ENCODE peak calls at places on chromosome 5, in ten cellular contexts. D, T, E, W, O, X, B, H, G and Q are unnamed samples.

GRCh38 chr5:78905084-78905938 is 79.8 kb downstream of the ARSB start:
- DNase-seq in D (peak; percentile 31), T (no peak), E (no peak), W (no peak), O (no peak), X (no peak), B (no peak), H (no peak), G (peak; percentile 66), Q (no peak)

GRCh38 chr5:110478899-110479298 is 247.6 kb downstream of the TMEM232 start:
- DNase-seq in D (peak; percentile 98), T (no peak), E (peak; percentile 12), W (no peak), O (no peak), X (no peak), B (no peak), H (no peak), G (no peak), Q (no peak)

GRCh38 chr5:168022761-168023160 is 268.7 kb upstream of the WWC1 start:
- DNase-seq in D (no peak), T (no peak), E (no peak), W (no peak), O (no peak), X (no peak), B (no peak), H (no peak), G (no peak), Q (no peak)

GRCh38 chr5:65479527-65479926 is 2.2 kb downstream of the ADAMTS6 start:
- DNase-seq in D (no peak), T (no peak), E (no peak), W (no peak), O (no peak), X (no peak), B (no peak), H (no peak), G (no peak), Q (no peak)

GRCh38 chr5:112012112-112012511 is 255.1 kb upstream of the NREP start:
- DNase-seq in D (peak; percentile 48), T (peak; percentile 38), E (no peak), W (no peak), O (no peak), X (no peak), B (no peak), H (no peak), G (no peak), Q (no peak)

GRCh38 chr5:125088522-125089105 is 342.2 kb upstream of the ZNF608 start:
- DNase-seq in D (no peak), T (no peak), E (no peak), W (no peak), O (no peak), X (no peak), B (no peak), H (no peak), G (no peak), Q (no peak)

GRCh38 chr5:169290895-169291294 is 10.0 kb downstream of the SLIT3 start:
- DNase-seq in D (peak; percentile 25), T (no peak), E (no peak), W (no peak), O (no peak), X (no peak), B (no peak), H (no peak), G (no peak), Q (no peak)

GRCh38 chr5:6280425-6281100 is 97.8 kb downstream of the MED10 start:
- DNase-seq in D (no peak), T (peak; percentile 39), E (no peak), W (no peak), O (no peak), X (no peak), B (no peak), H (no peak), G (no peak), Q (no peak)

GRCh38 chr5:83718195-83718825 is 2.3 kb downstream of the HAPLN1 start:
- DNase-seq in D (peak; percentile 52), T (peak; percentile 67), E (peak; percentile 80), W (no peak), O (no peak), X (no peak), B (peak; percentile 50), H (no peak), G (no peak), Q (no peak)

GRCh38 chr5:10702040-10702629 is 58.9 kb downstream of the DAP start:
- DNase-seq in D (peak; percentile 99), T (peak; percentile 84), E (no peak), W (no peak), O (no peak), X (peak; percentile 88), B (no peak), H (peak; percentile 50), G (no peak), Q (no peak)

GRCh38 chr5:80119337-80119736 is 84.2 kb downstream of the THBS4 start:
- DNase-seq in D (no peak), T (no peak), E (no peak), W (no peak), O (no peak), X (no peak), B (no peak), H (no peak), G (no peak), Q (no peak)

GRCh38 chr5:7214906-7215416 is 181.0 kb upstream of the ADCY2 start:
- DNase-seq in D (no peak), T (no peak), E (no peak), W (no peak), O (no peak), X (no peak), B (no peak), H (no peak), G (no peak), Q (no peak)

GRCh38 chr5:72063219-72063819 is 44.0 kb upstream of the MAP1B start:
- DNase-seq in D (peak; percentile 17), T (no peak), E (peak; percentile 54), W (no peak), O (no peak), X (no peak), B (peak; percentile 47), H (no peak), G (no peak), Q (no peak)

GRCh38 chr5:10335711-10336470 is 17.6 kb upstream of the MARCHF6 start:
- DNase-seq in D (no peak), T (no peak), E (no peak), W (no peak), O (no peak), X (no peak), B (no peak), H (no peak), G (no peak), Q (no peak)

GRCh38 chr5:172837640-172838039 is 3.6 kb downstream of the ERGIC1 start:
- DNase-seq in D (no peak), T (peak; percentile 94), E (no peak), W (peak; percentile 46), O (no peak), X (peak; percentile 94), B (no peak), H (peak; percentile 48), G (peak; percentile 73), Q (no peak)

GRCh38 chr5:45454114-45454513 is 242.1 kb downstream of the HCN1 start:
- DNase-seq in D (peak; percentile 0), T (peak; percentile 73), E (peak; percentile 70), W (no peak), O (no peak), X (no peak), B (peak; percentile 35), H (no peak), G (no peak), Q (no peak)

GRCh38 chr5:145509336-145510150 is 325.6 kb downstream of the PRELID2 start:
- DNase-seq in D (no peak), T (peak; percentile 26), E (no peak), W (no peak), O (no peak), X (no peak), B (no peak), H (no peak), G (no peak), Q (no peak)

GRCh38 chr5:9545959-9546851 is at the start of gene SEMA5A:
- DNase-seq in D (peak; percentile 42), T (peak; percentile 81), E (peak; percentile 37), W (no peak), O (peak; percentile 71), X (peak; percentile 93), B (peak; percentile 85), H (peak; percentile 80), G (no peak), Q (peak; percentile 78)

GRCh38 chr5:134099288-134099872 is 15.1 kb upstream of the TCF7 start:
- DNase-seq in D (no peak), T (no peak), E (no peak), W (no peak), O (no peak), X (peak; percentile 45), B (no peak), H (no peak), G (no peak), Q (no peak)
- H3K4me1 ChIP-seq in D (peaks cover 14% of the 10 kb centered on the region), T (peaks cover 7% of the 10 kb centered on the region), E (peaks cover 8% of the 10 kb centered on the region), W (peaks cover 92% of the 10 kb centered on the region), O (no peaks in the 10 kb centered on the region), X (no peaks in the 10 kb centered on the region), B (no peaks in the 10 kb centered on the region), H (no peaks in the 10 kb centered on the region), G (peaks cover 53% of the 10 kb centered on the region), Q (peaks cover 18% of the 10 kb centered on the region)

GRCh38 chr5:159017787-159018186 is 81.9 kb downstream of the EBF1 start:
- DNase-seq in D (peak; percentile 68), T (peak; percentile 45), E (peak; percentile 87), W (no peak), O (peak; percentile 62), X (peak; percentile 92), B (peak; percentile 66), H (peak; percentile 70), G (no peak), Q (peak; percentile 78)
- H3K27ac ChIP-seq in D (peak overlapping the region; percentile 35), T (no peak overlapping the region), E (peak overlapping the region; percentile 55), W (no peak overlapping the region), O (peak overlapping the region; percentile 15), X (no peak overlapping the region), B (peak overlapping the region; percentile 51), H (no peak overlapping the region), G (peak overlapping the region; percentile 22), Q (peak overlapping the region; percentile 78)

GRCh38 chr5:150065346-150065745 is 21.0 kb downstream of the CSF1R start:
- DNase-seq in D (peak; percentile 52), T (peak; percentile 56), E (no peak), W (no peak), O (peak; percentile 49), X (no peak), B (no peak), H (no peak), G (no peak), Q (peak; percentile 44)
- TF ChIP-seq CTCF in D (no peak), T (no peak), E (no peak), W (no peak), O (no peak), X (no peak), B (peak; percentile 15), H (no peak), G (no peak), Q (no peak)

DNA sequence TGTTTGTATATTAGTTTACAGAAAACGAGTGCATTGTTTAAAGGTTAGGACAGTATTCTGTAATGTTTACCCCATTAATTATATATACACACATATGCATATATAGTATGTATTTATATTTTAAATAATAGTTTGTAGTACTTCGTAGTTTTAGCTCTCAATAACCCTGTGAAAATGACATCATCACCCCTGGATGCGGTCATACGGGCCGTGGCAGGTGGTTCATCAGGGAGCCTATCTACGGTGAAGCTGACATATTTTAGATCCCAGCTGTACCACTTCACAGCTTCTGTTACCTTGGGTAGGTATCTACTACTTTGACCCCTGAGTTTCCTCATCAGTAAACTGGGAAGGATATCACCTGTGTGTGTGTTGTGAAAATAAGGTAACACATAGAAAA is 87.1 kb downstream of the NR3C1 start:
- DNase-seq in D (no peak), T (no peak), E (no peak), W (no peak), O (no peak), X (no peak), B (no peak), H (no peak), G (no peak), Q (no peak)
- H3K4me1 ChIP-seq in D (peaks cover 36% of the 10 kb centered on the region), T (peaks cover 36% of the 10 kb centered on the region), E (no peaks in the 10 kb centered on the region), W (no peaks in the 10 kb centered on the region), O (peaks cover 76% of the 10 kb centered on the region), X (no peaks in the 10 kb centered on the region), B (no peaks in the 10 kb centered on the region), H (peaks cover 6% of the 10 kb centered on the region), G (peaks cover 16% of the 10 kb centered on the region), Q (peaks cover 91% of the 10 kb centered on the region)